ENCODE peak calls at places on chromosomes 5 and 9, in seven cellular contexts. R, B, F, E, U, K and N are unnamed samples.

GRCh38 chr5:103589416-103590175 is 27.0 kb upstream of the NUDT12 start:
- DNase-seq in R (no peak), B (no peak), F (no peak), E (no peak), U (no peak), K (no peak), N (no peak)

GRCh38 chr9:113737414-113738271 is 138.5 kb upstream of the ZNF618 start:
- DNase-seq in R (peak), B (no peak), F (peak), E (peak), U (peak), K (peak), N (peak)

GRCh38 chr9:135130266-135130976 is 43.0 kb downstream of the OLFM1 start:
- DNase-seq in R (peak), B (peak), F (no peak), E (no peak), U (no peak), K (no peak), N (no peak)

GRCh38 chr9:28821240-28821639 is 1248.0 kb upstream of the C9orf72 start:
- DNase-seq in R (no peak), B (no peak), F (no peak), E (no peak), U (no peak), K (no peak), N (no peak)

GRCh38 chr5:137279631-137280236 is 219.4 kb downstream of the SPOCK1 start:
- DNase-seq in R (peak), B (no peak), F (no peak), E (no peak), U (no peak), K (no peak), N (no peak)

GRCh38 chr5:95352686-95353085 is 38.5 kb upstream of the FAM81B start:
- DNase-seq in R (no peak), B (no peak), F (no peak), E (no peak), U (no peak), K (no peak), N (no peak)

GRCh38 chr9:33167949-33168535 is 906 bp upstream of the B4GALT1 start:
- DNase-seq in R (no peak), B (no peak), F (no peak), E (no peak), U (peak), K (no peak), N (no peak)

GRCh38 chr9:131545003-131545785 is at the start of gene PRRT1B:
- DNase-seq in R (peak), B (no peak), F (no peak), E (peak), U (no peak), K (peak), N (no peak)

GRCh38 chr5:140351609-140352334 is 5.4 kb upstream of the HBEGF start:
- DNase-seq in R (peak), B (no peak), F (peak), E (peak), U (peak), K (peak), N (peak)

GRCh38 chr9:136081113-136081825 is 13.8 kb downstream of the NACC2 start:
- DNase-seq in R (no peak), B (no peak), F (peak), E (no peak), U (no peak), K (no peak), N (no peak)